ENCODE peak calls at places on chromosomes 4 and X, in four cellular contexts. One of them, this sample, is unnamed. For H3K4me1, the result is how much of the 10 kb centered on the place peaks cover.

GRCh38 chrX:133056341-133056740 is 40.6 kb downstream of the USP26 start:
- DNase-seq in transverse colon: no peak
- DNase-seq in thoracic aorta: no peak
- DNase-seq in PC-9: no peak
- DNase-seq in this sample: no peak

GRCh38 chr4:158121203-158121586 is 51.6 kb downstream of the GASK1B start:
- DNase-seq in thoracic aorta: peak
- DNase-seq in transverse colon: no peak
- DNase-seq in PC-9: no peak
- DNase-seq in this sample: peak

GRCh38 chrX:50988649-50989048 is 78.1 kb downstream of the BMP15 start:
- DNase-seq in PC-9: peak
- DNase-seq in thoracic aorta: no peak
- DNase-seq in transverse colon: no peak
- DNase-seq in this sample: peak

GRCh38 chr4:85039526-85039925 is 73.0 kb upstream of the WDFY3 start:
- DNase-seq in transverse colon: no peak
- DNase-seq in thoracic aorta: no peak
- DNase-seq in PC-9: no peak
- DNase-seq in this sample: peak

GRCh38 chr4:12729384-12729783 is 754.8 kb downstream of the RAB28 start:
- DNase-seq in thoracic aorta: no peak
- DNase-seq in PC-9: no peak
- DNase-seq in transverse colon: no peak
- DNase-seq in this sample: peak

GRCh38 chr4:22389240-22389871 is 126.5 kb downstream of the ADGRA3 start:
- DNase-seq in PC-9: peak
- DNase-seq in thoracic aorta: no peak
- DNase-seq in transverse colon: peak
- DNase-seq in this sample: peak

GRCh38 chr4:119244832-119245231 is 32.3 kb downstream of the USP53 start:
- DNase-seq in thoracic aorta: no peak
- DNase-seq in PC-9: no peak
- DNase-seq in transverse colon: no peak
- DNase-seq in this sample: peak

GRCh38 chrX:111095974-111096870 is at the start of gene PAK3:
- DNase-seq in transverse colon: peak
- DNase-seq in PC-9: no peak
- DNase-seq in thoracic aorta: peak
- DNase-seq in this sample: peak

GRCh38 chr4:38846015-38846414 is 10.6 kb downstream of the TLR6 start:
- DNase-seq in PC-9: no peak
- DNase-seq in transverse colon: no peak
- DNase-seq in thoracic aorta: no peak
- DNase-seq in this sample: no peak

GRCh38 chr4:80069837-80070788 is 2.9 kb downstream of the ANTXR2 start:
- DNase-seq in PC-9: no peak
- DNase-seq in thoracic aorta: no peak
- DNase-seq in transverse colon: no peak
- DNase-seq in this sample: no peak

GRCh38 chr4:188297873-188298272 is 158.6 kb downstream of the TRIML1 start:
- DNase-seq in PC-9: no peak
- DNase-seq in transverse colon: no peak
- DNase-seq in thoracic aorta: no peak
- DNase-seq in this sample: no peak

GRCh38 chrX:132957211-132958085 is 981 bp downstream of the HS6ST2 start:
- DNase-seq in thoracic aorta: no peak
- DNase-seq in transverse colon: peak
- DNase-seq in PC-9: peak
- DNase-seq in this sample: no peak

GRCh38 chrX:80223922-80224579 is 196.2 kb upstream of the TENT5D start:
- DNase-seq in PC-9: no peak
- DNase-seq in thoracic aorta: no peak
- DNase-seq in transverse colon: no peak
- DNase-seq in this sample: no peak

GRCh38 chr4:149933883-149934282 is 118.2 kb upstream of the IQCM start:
- DNase-seq in PC-9: no peak
- DNase-seq in thoracic aorta: no peak
- DNase-seq in transverse colon: no peak
- DNase-seq in this sample: no peak

GRCh38 chrX:72554448-72555140 is 18.0 kb downstream of the HDAC8 start:
- DNase-seq in thoracic aorta: no peak
- DNase-seq in transverse colon: no peak
- DNase-seq in PC-9: peak
- DNase-seq in this sample: peak

GRCh38 chr4:15605537-15605936 is 49.6 kb downstream of the FBXL5 start:
- DNase-seq in thoracic aorta: no peak
- DNase-seq in PC-9: no peak
- DNase-seq in transverse colon: no peak
- DNase-seq in this sample: no peak

GRCh38 chrX:45711231-45711630 is 510.6 kb upstream of the DIPK2B start:
- DNase-seq in PC-9: no peak
- DNase-seq in transverse colon: no peak
- DNase-seq in thoracic aorta: no peak
- DNase-seq in this sample: no peak

GRCh38 chr4:55612341-55612740 is 20.3 kb upstream of the PDCL2 start:
- DNase-seq in transverse colon: no peak
- DNase-seq in thoracic aorta: no peak
- DNase-seq in PC-9: no peak
- DNase-seq in this sample: no peak

GRCh38 chr4:53788011-53788410 is 196.7 kb upstream of the LNX1 start:
- DNase-seq in PC-9: no peak
- DNase-seq in thoracic aorta: no peak
- DNase-seq in transverse colon: no peak
- DNase-seq in this sample: no peak

GRCh38 chr4:38482696-38483095 is 181.3 kb upstream of the KLF3 start:
- DNase-seq in PC-9: no peak
- DNase-seq in transverse colon: no peak
- DNase-seq in thoracic aorta: no peak
- DNase-seq in this sample: no peak

GRCh38 chr4:20652226-20652836 is 47.9 kb upstream of the PACRGL start:
- DNase-seq in PC-9: no peak
- DNase-seq in thoracic aorta: no peak
- DNase-seq in transverse colon: no peak
- DNase-seq in this sample: no peak

GRCh38 chr4:132824721-132825120 is 324.4 kb upstream of the PCDH10 start:
- DNase-seq in transverse colon: no peak
- DNase-seq in thoracic aorta: no peak
- DNase-seq in PC-9: no peak
- DNase-seq in this sample: no peak

GRCh38 chr4:78119698-78120097 is 62.6 kb downstream of the FRAS1 start:
- DNase-seq in thoracic aorta: no peak
- DNase-seq in transverse colon: no peak
- DNase-seq in PC-9: no peak
- DNase-seq in this sample: no peak

GRCh38 chrX:149456476-149457245 is 48.4 kb downstream of the IDS start:
- DNase-seq in PC-9: no peak
- DNase-seq in transverse colon: no peak
- DNase-seq in thoracic aorta: no peak
- DNase-seq in this sample: no peak

GRCh38 chr4:181597766-181598165 is 645.4 kb upstream of the TENM3 start:
- DNase-seq in transverse colon: no peak
- DNase-seq in thoracic aorta: no peak
- DNase-seq in PC-9: no peak
- DNase-seq in this sample: no peak

GRCh38 chrX:12709047-12709446 is 82.2 kb upstream of the PRPS2 start:
- DNase-seq in PC-9: peak
- DNase-seq in transverse colon: no peak
- DNase-seq in thoracic aorta: no peak
- DNase-seq in this sample: peak

GRCh38 chr4:177696438-177696966 is 254.3 kb upstream of the AGA start:
- DNase-seq in thoracic aorta: no peak
- DNase-seq in transverse colon: no peak
- DNase-seq in PC-9: no peak
- DNase-seq in this sample: no peak

GRCh38 chr4:153471691-153472080 is 5.5 kb downstream of the TMEM131L start:
- DNase-seq in thoracic aorta: no peak
- DNase-seq in transverse colon: no peak
- DNase-seq in PC-9: no peak
- DNase-seq in this sample: peak

GRCh38 chr4:137952116-137952515 is 290.0 kb downstream of the SLC7A11 start:
- DNase-seq in thoracic aorta: no peak
- DNase-seq in PC-9: no peak
- DNase-seq in transverse colon: no peak
- DNase-seq in this sample: no peak

GRCh38 chr4:126568652-126569580 is 1063.8 kb upstream of the INTU start:
- DNase-seq in transverse colon: no peak
- DNase-seq in PC-9: no peak
- DNase-seq in thoracic aorta: no peak
- DNase-seq in this sample: no peak

GRCh38 chrX:57985951-57986350 is 75.7 kb upstream of the ZXDA start:
- DNase-seq in PC-9: no peak
- DNase-seq in thoracic aorta: no peak
- DNase-seq in transverse colon: no peak
- DNase-seq in this sample: no peak

GRCh38 chrX:29561417-29561816 is 653.9 kb upstream of the MAGEB2 start:
- DNase-seq in PC-9: no peak
- DNase-seq in thoracic aorta: no peak
- DNase-seq in transverse colon: no peak
- DNase-seq in this sample: no peak

GRCh38 chr4:34932591-34932990 is 1311.7 kb downstream of the ARAP2 start:
- DNase-seq in PC-9: no peak
- DNase-seq in transverse colon: no peak
- DNase-seq in thoracic aorta: no peak
- DNase-seq in this sample: no peak

GRCh38 chr4:70688795-70689231 is 481 bp downstream of the UTP3 start:
- DNase-seq in PC-9: no peak
- DNase-seq in thoracic aorta: no peak
- DNase-seq in transverse colon: peak
- DNase-seq in this sample: no peak

GRCh38 chrX:10190367-10190766 is 33.6 kb downstream of the CLCN4 start:
- DNase-seq in PC-9: peak
- DNase-seq in thoracic aorta: no peak
- DNase-seq in transverse colon: peak
- DNase-seq in this sample: peak

GRCh38 chr4:30718021-30718888 is 1.9 kb upstream of the PCDH7 start:
- DNase-seq in transverse colon: peak
- DNase-seq in thoracic aorta: no peak
- DNase-seq in PC-9: peak
- DNase-seq in this sample: no peak

GRCh38 chr4:74105656-74106275 is 6.8 kb upstream of the CXCL2 start:
- DNase-seq in thoracic aorta: no peak
- DNase-seq in transverse colon: no peak
- DNase-seq in PC-9: no peak
- DNase-seq in this sample: peak

GRCh38 chr4:101188906-101189305 is 158.4 kb downstream of the PPP3CA start:
- DNase-seq in PC-9: no peak
- DNase-seq in transverse colon: no peak
- DNase-seq in thoracic aorta: no peak
- DNase-seq in this sample: no peak
- H3K4me1 ChIP-seq in PC-9: under half
- H3K4me1 ChIP-seq in transverse colon: half or more
- H3K4me1 ChIP-seq in thoracic aorta: under half
- H3K4me1 ChIP-seq in this sample: under half

DNA sequence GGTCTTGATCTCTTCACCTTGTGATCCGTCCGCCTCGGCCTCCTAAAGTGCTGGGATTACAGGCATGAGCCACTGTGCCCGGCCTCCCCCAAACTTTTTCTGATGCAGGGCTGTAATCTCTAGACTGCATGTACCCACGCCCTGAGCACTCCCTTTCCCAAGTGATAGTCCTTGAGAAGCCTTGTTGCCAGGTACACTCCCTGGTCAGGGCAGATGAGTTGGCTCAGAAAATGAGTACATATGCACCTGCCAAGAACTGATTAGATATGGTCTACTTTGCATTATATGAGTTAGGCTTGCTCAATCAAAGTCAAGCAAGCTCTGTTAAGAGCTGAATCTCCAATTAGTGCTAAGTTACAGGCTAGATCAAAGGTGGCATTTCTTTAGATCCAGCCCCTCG is 20.3 kb downstream of the APOO start:
- DNase-seq in thoracic aorta: no peak
- DNase-seq in PC-9: no peak
- DNase-seq in transverse colon: peak
- DNase-seq in this sample: peak
- H3K4me1 ChIP-seq in thoracic aorta: under half
- H3K4me1 ChIP-seq in PC-9: under half
- H3K4me1 ChIP-seq in transverse colon: under half
- H3K4me1 ChIP-seq in this sample: under half

GRCh38 chrX:39759526-39760224 is 338.1 kb downstream of the BCOR start:
- DNase-seq in thoracic aorta: no peak
- DNase-seq in transverse colon: no peak
- DNase-seq in PC-9: no peak
- DNase-seq in this sample: no peak

GRCh38 chrX:39758791-39759525 is 338.8 kb downstream of the BCOR start:
- DNase-seq in thoracic aorta: no peak
- DNase-seq in PC-9: no peak
- DNase-seq in transverse colon: no peak
- DNase-seq in this sample: no peak

GRCh38 chrX:39755152-39756032 is 342.4 kb downstream of the BCOR start:
- DNase-seq in thoracic aorta: peak
- DNase-seq in PC-9: no peak
- DNase-seq in transverse colon: peak
- DNase-seq in this sample: peak

GRCh38 chrX:39756086-39756883 is 341.5 kb downstream of the BCOR start:
- DNase-seq in thoracic aorta: no peak
- DNase-seq in PC-9: no peak
- DNase-seq in transverse colon: no peak
- DNase-seq in this sample: no peak

DNA sequence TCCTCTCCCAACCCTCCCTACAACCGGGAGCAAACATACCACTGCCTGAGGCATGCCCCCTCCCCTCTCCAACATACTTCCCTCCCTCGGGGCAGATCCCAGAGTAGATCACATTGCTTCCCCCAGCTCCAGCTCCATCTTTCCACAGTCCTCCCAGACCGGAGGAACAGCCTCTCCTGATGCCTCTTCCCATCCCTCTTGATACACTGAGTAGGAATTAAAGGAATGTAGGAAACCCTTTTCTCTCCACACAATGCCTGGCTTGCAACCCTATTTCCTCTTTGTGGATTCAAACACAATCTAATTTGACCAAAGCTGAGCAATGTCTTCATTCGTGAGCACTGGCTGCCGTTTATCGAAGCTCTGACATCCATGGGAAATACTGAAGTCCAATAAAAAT is 339.8 kb downstream of the BCOR start:
- DNase-seq in thoracic aorta: no peak
- DNase-seq in transverse colon: no peak
- DNase-seq in PC-9: no peak
- DNase-seq in this sample: no peak
- H3K4me1 ChIP-seq in thoracic aorta: half or more
- H3K4me1 ChIP-seq in transverse colon: under half
- H3K4me1 ChIP-seq in PC-9: under half
- H3K4me1 ChIP-seq in this sample: under half

GRCh38 chr4:6694177-6694901 is 661 bp downstream of the S100P start:
- DNase-seq in transverse colon: no peak
- DNase-seq in PC-9: peak
- DNase-seq in thoracic aorta: no peak
- DNase-seq in this sample: no peak

GRCh38 chr4:6697096-6697495 is 3.4 kb downstream of the S100P start:
- DNase-seq in PC-9: no peak
- DNase-seq in transverse colon: no peak
- DNase-seq in thoracic aorta: no peak
- DNase-seq in this sample: no peak

GRCh38 chr4:6693274-6694176 is at the start of gene S100P:
- DNase-seq in PC-9: peak
- DNase-seq in thoracic aorta: no peak
- DNase-seq in transverse colon: peak
- DNase-seq in this sample: peak

GRCh38 chr4:6695660-6696581 is 2.2 kb downstream of the S100P start:
- DNase-seq in PC-9: peak
- DNase-seq in thoracic aorta: no peak
- DNase-seq in transverse colon: peak
- DNase-seq in this sample: peak

GRCh38 chr4:6696611-6697010 is 2.9 kb downstream of the S100P start:
- DNase-seq in thoracic aorta: no peak
- DNase-seq in transverse colon: no peak
- DNase-seq in PC-9: no peak
- DNase-seq in this sample: no peak
- H3K4me1 ChIP-seq in thoracic aorta: under half
- H3K4me1 ChIP-seq in transverse colon: under half
- H3K4me1 ChIP-seq in PC-9: under half
- H3K4me1 ChIP-seq in this sample: under half